ENCODE peak calls at places on chromosome 1, in seven cellular contexts. X is tibial artery, Q is HTR-8/SVneo, C is BJ, Z is NCI-H1694 treated with DMSO at 0.1 percent for 48 hours, J is NAMALWA, M is lung. B is an unnamed sample.

GRCh38 chr1:87872692-87873091 is 544.0 kb downstream of the LMO4 start:
- DNase-seq in J (peak), Q (no peak), X (no peak), Z (no peak), M (no peak), C (no peak), B (no peak)

GRCh38 chr1:224459051-224459450 is 24.5 kb upstream of the WDR26 start:
- DNase-seq in M (no peak), J (no peak), X (peak), C (no peak), Q (no peak), Z (no peak), B (no peak)

GRCh38 chr1:192793983-192794767 is 14.7 kb upstream of the RGS2 start:
- DNase-seq in M (no peak), Q (no peak), C (no peak), J (no peak), X (no peak), Z (no peak), B (no peak)

GRCh38 chr1:152928671-152929070 is 18.3 kb upstream of the SPRR5 start:
- DNase-seq in J (no peak), X (no peak), Q (no peak), M (no peak), Z (no peak), C (no peak), B (no peak)

GRCh38 chr1:16302709-16303627 is 49.3 kb downstream of the FBXO42 start:
- DNase-seq in M (no peak), Z (no peak), X (no peak), J (no peak), C (no peak), Q (no peak), B (peak)

GRCh38 chr1:67294836-67295622 is 12.6 kb upstream of the IL12RB2 start:
- DNase-seq in Z (no peak), J (no peak), M (no peak), X (no peak), Q (no peak), C (no peak), B (no peak)

GRCh38 chr1:176521211-176521610 is 58.2 kb downstream of the PAPPA2 start:
- DNase-seq in C (no peak), Q (no peak), X (no peak), J (no peak), M (no peak), Z (no peak), B (no peak)

GRCh38 chr1:40004857-40005256 is 35.7 kb upstream of the CAP1 start:
- DNase-seq in J (no peak), X (no peak), C (no peak), Q (no peak), Z (peak), M (no peak), B (peak)

GRCh38 chr1:21610027-21610426 is 59.1 kb downstream of the RAP1GAP start:
- DNase-seq in J (no peak), C (no peak), Z (no peak), Q (no peak), M (no peak), X (no peak), B (no peak)

B was measured in trophoblast cell.